ENCODE peak calls at places on chromosomes 7 and 10, in four cellular contexts. S, N, A and O are unnamed samples.

GRCh38 chr7:91264083-91264923 is at the start of gene FZD1:
- DNase-seq in S (peak), N (peak), A (peak), O (peak)

GRCh38 chr7:946256-946996 is 8.1 kb downstream of the ADAP1 start:
- DNase-seq in A (no peak), N (no peak), S (no peak), O (no peak)

GRCh38 chr10:100037758-100038315 is 28.1 kb upstream of the DNMBP start:
- DNase-seq in S (no peak), N (no peak), A (no peak), O (no peak)

GRCh38 chr7:69430502-69431145 is 167.7 kb upstream of the AUTS2 start:
- DNase-seq in S (no peak), N (no peak), A (no peak), O (no peak)

GRCh38 chr7:27154901-27155815 is 1.3 kb downstream of the HOXA7 start:
- DNase-seq in A (no peak), N (no peak), S (no peak), O (peak)

GRCh38 chr10:107653832-107654287 is 489.4 kb upstream of the SORCS1 start:
- DNase-seq in S (peak), A (no peak), N (no peak), O (no peak)

GRCh38 chr7:78226059-78226658 is 427.6 kb downstream of the PHTF2 start:
- DNase-seq in A (peak), S (no peak), N (peak), O (peak)

GRCh38 chr10:119125942-119126341 is 22.0 kb downstream of the DENND10 start:
- DNase-seq in A (no peak), S (no peak), N (no peak), O (no peak)

GRCh38 chr7:28478661-28479060 is 66.3 kb downstream of the CREB5 start:
- DNase-seq in S (no peak), A (no peak), N (no peak), O (no peak)

GRCh38 chr10:71729023-71729649 is 9.6 kb upstream of the C10orf105 start:
- DNase-seq in N (no peak), A (peak), S (no peak), O (no peak)

GRCh38 chr10:131242007-131242406 is 69.5 kb downstream of the TCERG1L start:
- DNase-seq in N (peak), S (no peak), A (peak), O (peak)

GRCh38 chr10:77943086-77943901 is 16.7 kb upstream of the DLG5 start:
- DNase-seq in A (no peak), N (peak), S (no peak), O (no peak)

GRCh38 chr7:158827411-158828342 is 1.6 kb downstream of the ESYT2 start:
- DNase-seq in S (no peak), A (peak), N (no peak), O (no peak)
- TF ChIP-seq EGR1 in S (no peak), A (peak), N (no peak), O (no peak)

GRCh38 chr7:79933144-79933543 is 201.5 kb upstream of the GNAI1 start:
- DNase-seq in N (no peak), S (no peak), A (no peak), O (no peak)
- TF ChIP-seq EGR1 in N (no peak), S (no peak), A (no peak), O (no peak)

GRCh38 chr10:49395741-49396665 is at the start of gene DRGX:
- DNase-seq in N (no peak), S (no peak), A (no peak), O (no peak)
- TF ChIP-seq EGR1 in N (no peak), S (no peak), A (no peak), O (no peak)

DNA sequence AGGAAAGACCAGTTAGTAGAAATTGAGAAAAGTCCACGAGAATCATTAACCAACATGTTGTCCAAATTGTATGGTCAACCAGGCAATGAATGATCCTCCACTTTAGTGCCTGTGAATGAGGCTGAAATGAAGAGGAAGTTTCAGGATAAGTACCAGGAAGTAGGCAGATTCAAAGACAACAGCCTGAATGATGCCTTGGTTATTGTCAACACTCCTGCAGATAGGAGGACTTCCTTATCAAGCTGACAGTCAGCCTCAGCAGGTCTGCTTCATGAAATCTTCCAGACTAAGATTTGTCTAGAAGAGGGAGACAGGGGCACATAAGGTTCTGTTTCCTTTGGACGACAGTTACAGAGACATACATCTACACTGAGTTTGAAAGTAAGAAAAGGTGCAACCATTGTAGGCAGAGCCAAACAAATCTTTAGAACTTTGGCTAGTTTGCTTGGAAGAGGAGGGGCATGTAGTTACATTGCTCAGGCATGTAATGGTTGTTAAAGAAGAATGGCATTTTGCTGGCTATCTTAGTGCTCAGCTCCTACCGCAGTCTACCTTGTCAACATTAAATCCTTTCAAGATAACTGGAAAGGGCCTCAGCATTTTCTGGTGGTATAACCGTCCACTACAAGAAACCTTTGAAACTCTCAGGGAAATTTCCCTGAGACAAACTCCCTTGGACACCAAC is 81.4 kb downstream of the ABI1 start:
- DNase-seq in S (no peak), A (no peak), N (no peak), O (no peak)
- TF ChIP-seq EGR1 in S (no peak), A (no peak), N (no peak), O (no peak)

DNA sequence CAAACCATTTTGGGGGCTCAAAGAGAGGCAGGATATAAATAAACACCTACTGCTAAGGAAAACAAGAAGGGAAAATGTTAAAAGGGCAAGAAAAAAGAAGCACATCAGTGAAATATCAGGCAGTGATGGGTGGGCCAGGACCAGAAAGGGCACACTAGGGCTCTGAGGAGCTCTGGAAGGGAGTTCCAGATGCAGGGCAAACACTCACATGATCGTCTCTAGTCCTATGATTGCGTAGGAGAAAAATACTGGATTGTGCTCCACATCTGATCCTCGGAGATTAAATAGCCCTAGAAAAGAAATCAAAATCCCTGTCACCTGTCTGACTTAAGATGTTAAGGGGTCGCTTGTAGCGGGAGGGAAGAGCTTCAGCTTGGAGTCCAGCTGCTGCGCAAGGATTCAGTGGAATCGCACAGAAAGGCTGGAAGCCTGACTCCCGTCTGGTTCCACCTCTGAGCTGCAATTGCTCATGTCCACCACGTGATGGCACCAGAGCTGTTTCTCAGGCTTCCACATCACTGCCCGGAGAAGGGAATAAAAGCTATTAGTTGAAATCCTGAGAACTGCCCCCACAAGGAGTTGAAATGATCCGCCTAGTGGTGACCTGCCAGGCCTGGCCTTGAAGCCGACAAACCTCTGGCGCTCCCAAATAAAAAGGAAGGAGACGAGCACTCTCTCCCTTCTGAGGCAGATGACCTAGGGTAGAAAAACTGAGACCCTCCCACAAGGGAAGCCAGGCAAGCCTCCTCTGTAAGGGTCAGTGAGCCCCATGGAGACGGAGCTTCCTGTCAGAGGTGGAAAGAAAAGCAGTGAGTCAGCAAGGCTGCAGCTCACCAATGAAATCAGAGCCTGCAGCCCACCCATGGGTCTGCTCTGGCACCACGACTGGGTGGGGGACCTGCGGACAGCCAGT is 39.2 kb downstream of the XPNPEP1 start:
- DNase-seq in S (no peak), N (peak), A (peak), O (peak)
- TF ChIP-seq EGR1 in S (no peak), N (no peak), A (no peak), O (no peak)

DNA sequence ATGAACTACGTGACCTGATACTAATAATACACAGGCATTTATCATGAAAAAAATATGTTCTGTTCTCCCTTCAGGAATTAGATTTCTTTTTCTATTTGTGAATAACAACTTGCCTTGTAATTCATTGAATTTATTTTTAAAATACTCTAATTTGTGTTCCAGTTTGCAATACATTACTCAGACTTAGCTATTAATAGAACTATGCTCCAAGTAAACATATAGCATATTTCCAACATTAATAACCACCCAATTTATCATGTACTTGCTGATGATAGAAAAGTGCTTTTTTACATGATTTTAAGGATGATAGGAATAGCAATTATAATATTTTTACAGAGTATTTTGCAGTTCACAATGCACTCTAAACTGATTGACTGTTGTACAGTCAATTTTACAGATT is 338.8 kb upstream of the SEMA3D start:
- DNase-seq in S (no peak), N (no peak), A (no peak), O (no peak)
- TF ChIP-seq EGR1 in S (no peak), N (no peak), A (no peak), O (no peak)

GRCh38 chr10:89206402-89207180 is 526 bp downstream of the CH25H start:
- DNase-seq in A (no peak), N (no peak), S (no peak), O (peak)
- TF ChIP-seq EGR1 in A (no peak), N (no peak), S (no peak), O (no peak)